ENCODE peak calls at places on chromosomes 5 and 9, in five cellular contexts. One of them, this sample, is unnamed.

GRCh38 chr9:112047538-112048066 is 127.5 kb downstream of the SUSD1 start:
- DNase-seq in neural progenitor cell: no peak
- DNase-seq in activated CD4-positive, CD25-positive, alpha-beta regulatory T cell: no peak
- DNase-seq in AG08395: no peak
- DNase-seq in NCI-H2029: no peak
- DNase-seq in this sample: no peak

GRCh38 chr5:864492-865167 is 13.8 kb upstream of the ZDHHC11 start:
- DNase-seq in neural progenitor cell: no peak
- DNase-seq in activated CD4-positive, CD25-positive, alpha-beta regulatory T cell: no peak
- DNase-seq in AG08395: no peak
- DNase-seq in NCI-H2029: no peak
- DNase-seq in this sample: no peak

GRCh38 chr5:90066920-90067319 is 342.6 kb downstream of the CETN3 start:
- DNase-seq in neural progenitor cell: no peak
- DNase-seq in activated CD4-positive, CD25-positive, alpha-beta regulatory T cell: no peak
- DNase-seq in AG08395: no peak
- DNase-seq in NCI-H2029: no peak
- DNase-seq in this sample: no peak

GRCh38 chr5:39148983-39149534 is 70.3 kb downstream of the FYB1 start:
- DNase-seq in neural progenitor cell: no peak
- DNase-seq in activated CD4-positive, CD25-positive, alpha-beta regulatory T cell: no peak
- DNase-seq in AG08395: peak
- DNase-seq in NCI-H2029: no peak
- DNase-seq in this sample: no peak

GRCh38 chr5:10498350-10498749 is 56.7 kb downstream of the ROPN1L start:
- DNase-seq in neural progenitor cell: no peak
- DNase-seq in activated CD4-positive, CD25-positive, alpha-beta regulatory T cell: no peak
- DNase-seq in AG08395: no peak
- DNase-seq in NCI-H2029: no peak
- DNase-seq in this sample: no peak

GRCh38 chr9:89168901-89169813 is 9.5 kb downstream of the SHC3 start:
- DNase-seq in neural progenitor cell: no peak
- DNase-seq in activated CD4-positive, CD25-positive, alpha-beta regulatory T cell: no peak
- DNase-seq in AG08395: no peak
- DNase-seq in NCI-H2029: no peak
- DNase-seq in this sample: no peak

GRCh38 chr5:27830551-27830950 is 792.2 kb upstream of the CDH9 start:
- DNase-seq in neural progenitor cell: no peak
- DNase-seq in activated CD4-positive, CD25-positive, alpha-beta regulatory T cell: no peak
- DNase-seq in AG08395: no peak
- DNase-seq in NCI-H2029: no peak
- DNase-seq in this sample: no peak

GRCh38 chr9:36174271-36174670 is 5.1 kb downstream of the CCIN start:
- DNase-seq in neural progenitor cell: no peak
- DNase-seq in activated CD4-positive, CD25-positive, alpha-beta regulatory T cell: no peak
- DNase-seq in AG08395: no peak
- DNase-seq in NCI-H2029: no peak
- DNase-seq in this sample: no peak

GRCh38 chr9:94212531-94212930 is 46.6 kb upstream of the ZNF169 start:
- DNase-seq in neural progenitor cell: no peak
- DNase-seq in activated CD4-positive, CD25-positive, alpha-beta regulatory T cell: no peak
- DNase-seq in AG08395: no peak
- DNase-seq in NCI-H2029: no peak
- DNase-seq in this sample: no peak

GRCh38 chr5:150129813-150130492 is 25.7 kb downstream of the PDGFRB start:
- DNase-seq in neural progenitor cell: peak
- DNase-seq in activated CD4-positive, CD25-positive, alpha-beta regulatory T cell: no peak
- DNase-seq in AG08395: peak
- DNase-seq in NCI-H2029: peak
- DNase-seq in this sample: peak

GRCh38 chr5:137088175-137088574 is 411.0 kb downstream of the SPOCK1 start:
- DNase-seq in neural progenitor cell: no peak
- DNase-seq in activated CD4-positive, CD25-positive, alpha-beta regulatory T cell: no peak
- DNase-seq in AG08395: no peak
- DNase-seq in NCI-H2029: no peak
- DNase-seq in this sample: no peak

GRCh38 chr5:158142182-158142581 is 283.2 kb upstream of the CLINT1 start:
- DNase-seq in neural progenitor cell: no peak
- DNase-seq in activated CD4-positive, CD25-positive, alpha-beta regulatory T cell: no peak
- DNase-seq in AG08395: no peak
- DNase-seq in NCI-H2029: no peak
- DNase-seq in this sample: no peak

GRCh38 chr5:74895906-74896305 is 29.7 kb upstream of the FAM169A start:
- DNase-seq in neural progenitor cell: no peak
- DNase-seq in activated CD4-positive, CD25-positive, alpha-beta regulatory T cell: no peak
- DNase-seq in AG08395: peak
- DNase-seq in NCI-H2029: peak
- DNase-seq in this sample: no peak

GRCh38 chr5:39543335-39543734 is 118.6 kb upstream of the DAB2 start:
- DNase-seq in neural progenitor cell: no peak
- DNase-seq in activated CD4-positive, CD25-positive, alpha-beta regulatory T cell: no peak
- DNase-seq in AG08395: peak
- DNase-seq in NCI-H2029: no peak
- DNase-seq in this sample: no peak